ENCODE peak calls at places on chromosomes 7 and 10, in six cellular contexts. I is A549, W is K562, M is endothelial cell of umbilical vein, Z is GM12878, O is HepG2. S is an unnamed sample.
A peak's percentile ranks its signal among the peaks of the same experiment; 100 is the strongest.

GRCh38 chr10:12726971-12727831 is 274.3 kb downstream of the CCDC3 start:
- DNase-seq in I (no peak), W (no peak), M (no peak), Z (no peak), O (no peak), S (no peak)

GRCh38 chr10:123236122-123236521 is 81.9 kb downstream of the BUB3 start:
- DNase-seq in I (no peak), W (no peak), M (no peak), Z (no peak), O (peak; percentile 9), S (peak; percentile 32)

GRCh38 chr7:97003262-97004236 is 1.8 kb upstream of the DLX6 start:
- DNase-seq in I (no peak), W (no peak), M (no peak), Z (no peak), O (no peak), S (no peak)

GRCh38 chr7:20113423-20114027 is 103.7 kb downstream of the MACC1 start:
- DNase-seq in I (no peak), W (no peak), M (no peak), Z (peak; percentile 65), O (no peak), S (peak; percentile 49)

GRCh38 chr10:93333278-93333978 is 148.7 kb downstream of the MYOF start:
- DNase-seq in I (no peak), W (no peak), M (no peak), Z (no peak), O (no peak), S (no peak)

GRCh38 chr10:106401161-106401560 is 763.3 kb downstream of the SORCS1 start:
- DNase-seq in I (no peak), W (no peak), M (no peak), Z (no peak), O (no peak), S (no peak)

GRCh38 chr7:1256621-1257020 is 23.9 kb downstream of the UNCX start:
- DNase-seq in I (no peak), W (no peak), M (no peak), Z (no peak), O (no peak), S (no peak)

GRCh38 chr10:122476034-122476695 is 14.8 kb downstream of the HTRA1 start:
- DNase-seq in I (no peak), W (no peak), M (no peak), Z (no peak), O (no peak), S (no peak)

GRCh38 chr7:47600199-47601118 is 18.5 kb upstream of the TNS3 start:
- DNase-seq in I (peak; percentile 87), W (no peak), M (peak; percentile 55), Z (no peak), O (no peak), S (no peak)

GRCh38 chr7:52831321-52831720 is 204.1 kb upstream of the POM121L12 start:
- DNase-seq in I (no peak), W (no peak), M (no peak), Z (no peak), O (no peak), S (no peak)
- TF ChIP-seq MYC in I (no peak), W (no peak), M (no peak), Z (no peak), O (no peak), S (no peak)

DNA sequence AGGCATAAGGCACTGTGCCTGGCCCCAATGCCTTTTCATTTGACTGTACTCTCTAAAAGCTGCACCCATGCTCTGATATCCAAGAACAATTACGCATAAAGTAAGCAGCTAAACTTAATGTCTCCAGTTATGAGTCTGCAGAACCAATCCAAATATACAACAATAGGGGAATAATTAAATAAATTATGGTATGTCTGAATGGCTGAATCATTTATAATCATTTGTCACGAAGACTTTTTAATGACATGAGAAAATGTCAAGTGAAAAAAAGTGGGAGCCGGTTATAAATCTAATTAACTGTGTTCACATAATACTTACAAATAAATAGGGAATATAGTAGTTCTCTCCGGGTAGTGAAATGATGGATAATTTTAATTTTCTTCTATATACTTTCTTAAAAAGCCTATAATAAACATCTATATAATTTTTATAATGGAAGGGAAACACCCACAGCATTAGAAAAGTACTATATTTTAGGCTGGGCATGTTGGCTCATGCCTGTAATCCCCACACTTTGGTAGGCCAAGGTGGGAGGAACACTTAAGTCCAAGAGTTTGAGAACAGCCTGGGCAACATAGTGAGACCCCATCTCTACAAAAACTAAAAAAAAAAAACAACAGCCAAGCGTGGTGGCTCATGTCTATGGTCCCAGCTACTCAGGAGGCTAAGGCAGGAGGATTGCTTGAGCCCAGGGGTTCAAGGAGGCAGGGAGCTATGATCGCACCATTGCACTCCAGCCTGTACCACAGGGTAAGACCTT is 14.2 kb downstream of the SLC37A3 start:
- DNase-seq in I (no peak), W (no peak), M (no peak), Z (no peak), O (no peak), S (no peak)
- H3K4me3 ChIP-seq in I (no peak overlapping the region), W (no peak overlapping the region), M (no peak overlapping the region), Z (no peak overlapping the region), O (no peak overlapping the region), S (no peak overlapping the region)

GRCh38 chr7:40232242-40232929 is 97.6 kb downstream of the SUGCT start:
- DNase-seq in I (peak; percentile 56), W (no peak), M (peak; percentile 79), Z (no peak), O (peak; percentile 43), S (peak; percentile 70)
- TF ChIP-seq MAX in I (no peak), W (no peak), M (no peak), Z (no peak), O (no peak), S (peak; percentile 20)

GRCh38 chr10:373516-374309 is 238.5 kb downstream of the ZMYND11 start:
- DNase-seq in I (peak; percentile 36), W (no peak), M (peak; percentile 31), Z (no peak), O (peak; percentile 80), S (no peak)
- TF ChIP-seq MYC in I (no peak), W (no peak), M (no peak), Z (no peak), O (no peak), S (no peak)

GRCh38 chr10:23343591-23344225 is 889 bp downstream of the C10orf67 start:
- DNase-seq in I (peak; percentile 9), W (peak; percentile 34), M (no peak), Z (no peak), O (no peak), S (no peak)

GRCh38 chr10:23342213-23342884 is 2.2 kb downstream of the C10orf67 start:
- DNase-seq in I (no peak), W (no peak), M (no peak), Z (no peak), O (no peak), S (no peak)

GRCh38 chr10:23341004-23341403 is 3.6 kb downstream of the C10orf67 start:
- DNase-seq in I (no peak), W (no peak), M (no peak), Z (no peak), O (no peak), S (peak; percentile 1)

GRCh38 chr10:23345861-23346260 is 1.3 kb upstream of the C10orf67 start:
- DNase-seq in I (peak; percentile 5), W (no peak), M (no peak), Z (no peak), O (peak; percentile 94), S (no peak)

DNA sequence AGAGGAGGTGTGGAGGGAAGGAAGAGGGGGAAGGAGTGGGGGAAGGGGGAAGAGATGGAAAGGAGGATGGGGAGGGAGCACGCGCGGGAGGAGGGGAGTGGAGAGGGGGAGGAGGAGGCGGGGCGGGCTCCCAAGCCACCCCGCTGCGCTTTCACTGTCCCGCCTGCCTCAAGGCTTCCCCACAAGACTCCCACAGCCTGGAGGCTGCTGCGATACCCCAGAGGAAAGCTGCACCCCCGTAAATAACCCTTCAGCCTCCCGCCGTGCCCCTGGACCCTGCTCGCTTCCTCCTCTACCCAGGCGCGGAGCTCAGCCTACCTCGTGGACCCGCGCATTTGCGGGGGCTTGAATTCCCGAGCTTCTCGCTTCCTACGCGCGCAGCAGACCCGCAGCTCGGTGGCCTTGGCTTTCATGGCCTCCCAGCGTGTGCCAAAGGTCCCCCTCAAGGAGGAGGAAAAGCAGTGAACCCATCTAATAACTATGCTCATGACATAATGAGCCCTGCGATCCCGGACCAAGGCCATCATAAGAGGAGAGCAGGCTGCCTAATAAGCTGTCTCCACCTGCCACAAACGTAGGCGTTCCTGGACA is at the start of gene C10orf67:
- DNase-seq in I (peak; percentile 3), W (no peak), M (no peak), Z (no peak), O (no peak), S (no peak)
- H3K4me3 ChIP-seq in I (peak within 1 kb of the TSS; percentile 60), W (no peak within 1 kb of the TSS), M (no peak within 1 kb of the TSS), Z (peak within 1 kb of the TSS; percentile 41), O (no peak within 1 kb of the TSS), S (no peak within 1 kb of the TSS)

DNA sequence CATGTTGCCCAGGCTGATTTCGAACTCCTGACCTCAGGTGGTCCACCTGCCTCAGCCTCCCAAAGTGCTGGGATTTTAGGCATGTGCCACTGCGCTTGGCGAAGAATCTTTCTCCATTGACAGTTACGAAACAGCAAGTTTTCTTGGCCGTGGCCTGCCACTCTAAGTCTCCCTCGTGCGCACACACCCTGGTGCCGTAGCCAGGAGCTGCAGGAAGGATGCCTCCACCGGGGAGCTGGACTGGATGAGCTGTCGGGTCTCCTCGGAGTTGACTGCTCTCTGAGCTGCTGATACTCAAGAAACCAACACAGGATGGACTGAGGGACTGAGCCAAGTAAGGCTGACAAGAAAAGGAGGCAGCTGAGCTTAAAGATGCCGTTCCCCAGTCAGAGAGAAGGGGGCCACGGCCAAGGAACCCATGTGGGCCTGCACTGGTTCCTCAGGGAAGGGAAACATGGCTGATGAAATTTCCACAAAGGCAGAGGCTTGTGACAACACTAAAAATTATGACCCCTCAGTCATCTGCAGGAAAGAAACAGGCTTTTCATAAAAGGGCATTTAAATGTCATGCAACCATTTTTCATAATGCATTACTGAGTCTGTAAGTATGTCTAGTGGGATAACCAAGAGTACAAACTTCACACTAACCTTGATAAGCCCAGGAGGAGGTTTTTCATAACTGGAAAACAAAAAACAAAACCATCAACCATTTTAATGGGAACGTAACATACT is 27.6 kb upstream of the FKBP9 start:
- DNase-seq in I (no peak), W (no peak), M (no peak), Z (no peak), O (no peak), S (no peak)
- TF ChIP-seq MAX in I (no peak), W (no peak), M (no peak), Z (no peak), O (no peak), S (no peak)

GRCh38 chr7:80764132-80764531 is 125.7 kb downstream of the CD36 start:
- DNase-seq in I (no peak), W (no peak), M (no peak), Z (no peak), O (no peak), S (no peak)
- TF ChIP-seq MYC in I (no peak), W (no peak), M (no peak), Z (no peak), O (no peak), S (no peak)

DNA sequence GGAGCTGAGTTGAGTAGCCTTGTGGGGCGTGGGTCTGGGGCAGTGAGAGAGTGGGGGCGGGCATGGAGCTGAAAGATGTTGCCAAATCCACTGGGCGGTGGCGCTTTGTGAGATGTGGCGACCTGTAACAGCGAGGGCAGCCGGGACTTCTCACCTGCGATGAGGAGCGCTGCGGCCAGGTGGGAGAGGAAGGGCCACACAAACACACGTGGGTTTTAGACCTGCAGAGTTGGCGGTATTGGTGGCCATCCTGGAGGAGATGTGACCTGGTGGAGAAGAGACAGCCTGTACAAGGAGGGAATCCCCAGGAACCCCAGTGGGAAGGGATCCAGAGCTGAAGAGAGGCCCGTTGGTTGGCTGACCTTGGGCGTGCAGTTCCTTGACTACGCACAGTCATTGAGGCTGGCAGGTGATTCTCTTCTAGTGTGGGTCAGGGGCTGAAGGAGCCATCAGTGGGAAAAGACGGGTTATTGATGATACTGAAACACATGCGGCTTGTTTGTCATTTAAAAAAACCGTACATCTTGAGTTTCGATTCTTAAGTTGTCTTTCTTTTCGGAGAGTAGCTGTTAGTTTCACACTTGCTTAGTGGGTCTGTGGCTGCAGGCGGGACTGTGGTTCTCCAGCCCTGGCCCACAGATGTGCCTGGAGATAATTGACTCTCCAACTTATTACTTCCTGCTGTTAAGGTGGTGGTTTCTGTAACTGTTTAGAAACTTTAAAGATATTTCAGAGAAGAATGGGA is 2.4 kb downstream of the CHST12 start:
- DNase-seq in I (no peak), W (no peak), M (no peak), Z (peak; percentile 89), O (no peak), S (peak; percentile 87)
- H3K4me3 ChIP-seq in I (no peak overlapping the region), W (peak overlapping the region; percentile 19), M (no peak overlapping the region), Z (peak overlapping the region; percentile 70), O (no peak overlapping the region), S (peak overlapping the region; percentile 76)

S was measured in NB4.